ENCODE peak calls at places on chromosomes 16 and 17, in eight cellular contexts. V is colonic mucosa; I is stimulated activated CD4-positive, alpha-beta T cell treated with anti-CD3 and anti-CD28 coated beads, Interleukin-4, amount 100 ng/mL, for 24 hours; M is BJ; R is HFFc6; S is neural crest cell; L is DMS153; O is H54. A is an unnamed sample.

GRCh38 chr17:57284984-57285646 is 28.8 kb downstream of the MSI2 start:
- DNase-seq in V (no peak), O (no peak), R (no peak), M (no peak), L (no peak), S (no peak), I (peak; percentile 49), A (peak; percentile 74)

GRCh38 chr16:689175-689897 is 862 bp downstream of the WDR24 start:
- DNase-seq in V (no peak), L (no peak), O (no peak), S (no peak), R (no peak), M (no peak), I (no peak), A (no peak)

GRCh38 chr17:1764274-1764673 is 2.4 kb downstream of the SERPINF1 start:
- DNase-seq in I (peak; percentile 50), L (no peak), S (no peak), R (peak; percentile 68), O (no peak), V (peak; percentile 65), M (peak; percentile 66), A (peak; percentile 40)

GRCh38 chr17:78961571-78961970 is 18.2 kb downstream of the LGALS3BP start:
- DNase-seq in M (no peak), V (no peak), O (no peak), I (no peak), R (no peak), L (no peak), S (no peak), A (no peak)

GRCh38 chr16:52546291-52546941 is 527 bp downstream of the TOX3 start:
- DNase-seq in R (no peak), O (no peak), I (no peak), L (no peak), S (no peak), M (no peak), V (peak; percentile 28), A (no peak)

GRCh38 chr17:49522329-49522890 is 27.3 kb downstream of the NGFR start:
- DNase-seq in R (no peak), I (no peak), V (no peak), M (no peak), O (no peak), L (no peak), S (no peak), A (no peak)

GRCh38 chr17:44556854-44557606 is at the start of gene FZD2:
- DNase-seq in M (peak; percentile 96), O (peak; percentile 97), S (peak; percentile 91), L (peak; percentile 86), R (peak; percentile 99), V (peak; percentile 74), I (peak; percentile 45), A (peak; percentile 65)

GRCh38 chr16:9225527-9226316 is 134.3 kb downstream of the HAPSTR1 start:
- DNase-seq in R (no peak), L (peak; percentile 3), M (no peak), I (no peak), V (no peak), S (no peak), O (peak; percentile 44), A (no peak)

GRCh38 chr16:81738831-81739496 is 40.1 kb upstream of the PLCG2 start:
- DNase-seq in I (no peak), O (no peak), V (peak; percentile 57), R (no peak), L (no peak), M (no peak), S (no peak), A (no peak)

GRCh38 chr16:48611329-48612137 is 1.6 kb upstream of the N4BP1 start:
- DNase-seq in L (peak; percentile 23), V (peak; percentile 70), I (peak; percentile 79), R (no peak), S (no peak), M (no peak), O (no peak), A (peak; percentile 77)

GRCh38 chr17:48814504-48814903 is 2.5 kb downstream of the TTLL6 start:
- DNase-seq in M (no peak), S (peak; percentile 45), I (peak; percentile 72), O (peak; percentile 79), V (peak; percentile 78), R (peak; percentile 17), L (no peak), A (peak; percentile 63)

GRCh38 chr17:8892338-8892690 is 24.8 kb upstream of the PIK3R6 start:
- DNase-seq in V (no peak), L (no peak), O (no peak), R (no peak), I (no peak), M (no peak), S (no peak), A (no peak)

GRCh38 chr16:89013692-89014455 is 36.9 kb upstream of the CBFA2T3 start:
- DNase-seq in L (no peak), O (no peak), V (no peak), I (no peak), S (no peak), R (no peak), M (no peak), A (no peak)

GRCh38 chr17:37701424-37702020 is 43.3 kb downstream of the HNF1B start:
- DNase-seq in V (peak; percentile 80), O (no peak), I (peak; percentile 46), L (no peak), M (no peak), R (no peak), S (peak; percentile 16), A (peak; percentile 71)

GRCh38 chr17:54172654-54173316 is 350.1 kb downstream of the KIF2B start:
- DNase-seq in L (no peak), O (no peak), S (peak; percentile 31), I (no peak), R (no peak), V (no peak), M (no peak), A (no peak)

GRCh38 chr16:17204248-17205043 is 266.3 kb downstream of the XYLT1 start:
- DNase-seq in L (no peak), O (no peak), R (no peak), M (no peak), I (no peak), S (no peak), V (no peak), A (no peak)

GRCh38 chr16:69485361-69485760 is 60.9 kb downstream of the CYB5B start:
- DNase-seq in S (no peak), R (no peak), O (no peak), V (no peak), I (no peak), L (no peak), M (no peak), A (no peak)

GRCh38 chr16:4306439-4307214 is 9.2 kb upstream of the GLIS2 start:
- DNase-seq in V (peak; percentile 18), S (no peak), I (peak; percentile 32), L (peak; percentile 53), R (no peak), O (no peak), M (no peak), A (peak; percentile 41)

GRCh38 chr16:58377932-58378331 is 14.3 kb upstream of the GINS3 start:
- DNase-seq in V (no peak), O (no peak), L (no peak), S (no peak), R (peak; percentile 24), I (no peak), M (no peak), A (no peak)

GRCh38 chr17:27550291-27550930 is 80.6 kb upstream of the LGALS9 start:
- DNase-seq in R (no peak), S (no peak), I (no peak), O (no peak), L (no peak), V (no peak), M (no peak), A (no peak)

GRCh38 chr17:42608692-42609181 is 437 bp downstream of the RETREG3 start:
- DNase-seq in L (no peak), M (no peak), R (no peak), V (no peak), O (no peak), S (peak; percentile 14), I (peak; percentile 23), A (peak; percentile 25)

GRCh38 chr17:4549781-4550533 is 5.2 kb downstream of the MYBBP1A start:
- DNase-seq in S (no peak), M (no peak), I (no peak), L (no peak), R (no peak), O (no peak), V (no peak), A (no peak)

GRCh38 chr16:86048882-86049585 is 150.1 kb downstream of the IRF8 start:
- DNase-seq in V (no peak), I (no peak), O (no peak), S (no peak), R (no peak), M (no peak), L (no peak), A (peak; percentile 16)

GRCh38 chr16:8505327-8505991 is 84.9 kb downstream of the TMEM114 start:
- DNase-seq in S (no peak), M (no peak), L (peak; percentile 86), I (no peak), R (no peak), V (peak; percentile 43), O (no peak), A (no peak)

GRCh38 chr17:7347630-7348477 is 4.1 kb upstream of the KCTD11 start:
- DNase-seq in R (no peak), O (no peak), I (no peak), S (no peak), V (no peak), M (no peak), L (no peak), A (no peak)

GRCh38 chr16:23324727-23325126 is 22.6 kb downstream of the SCNN1B start:
- DNase-seq in O (no peak), R (no peak), V (peak; percentile 96), M (no peak), L (peak; percentile 99), I (no peak), S (no peak), A (no peak)

GRCh38 chr17:3771140-3771539 is 29.8 kb downstream of the ITGAE start:
- DNase-seq in O (no peak), V (no peak), S (no peak), I (no peak), L (no peak), M (no peak), R (no peak), A (no peak)

GRCh38 chr17:76354747-76355310 is 1.1 kb upstream of the PRPSAP1 start:
- DNase-seq in S (no peak), I (no peak), M (no peak), O (no peak), V (no peak), L (no peak), R (no peak), A (peak; percentile 8)

A was measured in activated naive CD8-positive, alpha-beta T cell treated with anti-CD3 and anti-CD28 coated beads, Interleukin-2, amount 50 U/mL, for 24 hours.